ENCODE peak calls at places on chromosomes 16 and 17, in ten cellular contexts. One of them, this sample, is unnamed.

GRCh38 chr16:87017388-87018012 is 299.7 kb downstream of the C16orf95 start:
- DNase-seq in progenitor cell of endocrine pancreas: no peak
- DNase-seq in GM03348: peak
- DNase-seq in neural progenitor cell: peak
- DNase-seq in NCI-H1417: no peak
- DNase-seq in ELR: peak
- DNase-seq in AG08395: peak
- DNase-seq in stimulated activated CD4-positive, alpha-beta T cell treated with anti-CD3 and anti-CD28 coated beads, TNF-alpha, amount 100 ng/mL, for 24 hours: no peak
- DNase-seq in HT1080: peak
- DNase-seq in right lobe of liver: peak
- DNase-seq in this sample: no peak

GRCh38 chr16:22161999-22162657 is at the start of gene SDR42E2:
- DNase-seq in progenitor cell of endocrine pancreas: peak
- DNase-seq in GM03348: no peak
- DNase-seq in neural progenitor cell: peak
- DNase-seq in NCI-H1417: peak
- DNase-seq in ELR: no peak
- DNase-seq in AG08395: no peak
- DNase-seq in stimulated activated CD4-positive, alpha-beta T cell treated with anti-CD3 and anti-CD28 coated beads, TNF-alpha, amount 100 ng/mL, for 24 hours: peak
- DNase-seq in HT1080: no peak
- DNase-seq in right lobe of liver: no peak
- DNase-seq in this sample: no peak

GRCh38 chr17:142102-142661 is 4.8 kb downstream of the SCGB1C2 start:
- DNase-seq in progenitor cell of endocrine pancreas: peak
- DNase-seq in GM03348: peak
- DNase-seq in neural progenitor cell: no peak
- DNase-seq in NCI-H1417: no peak
- DNase-seq in ELR: peak
- DNase-seq in AG08395: peak
- DNase-seq in stimulated activated CD4-positive, alpha-beta T cell treated with anti-CD3 and anti-CD28 coated beads, TNF-alpha, amount 100 ng/mL, for 24 hours: no peak
- DNase-seq in HT1080: no peak
- DNase-seq in right lobe of liver: peak
- DNase-seq in this sample: peak

GRCh38 chr17:35094902-35095301 is 24.8 kb downstream of the RAD51D start:
- DNase-seq in progenitor cell of endocrine pancreas: no peak
- DNase-seq in GM03348: peak
- DNase-seq in neural progenitor cell: no peak
- DNase-seq in NCI-H1417: no peak
- DNase-seq in ELR: peak
- DNase-seq in AG08395: peak
- DNase-seq in stimulated activated CD4-positive, alpha-beta T cell treated with anti-CD3 and anti-CD28 coated beads, TNF-alpha, amount 100 ng/mL, for 24 hours: no peak
- DNase-seq in HT1080: peak
- DNase-seq in right lobe of liver: no peak
- DNase-seq in this sample: no peak

GRCh38 chr16:78102865-78103264 is 3.4 kb downstream of the WWOX start:
- DNase-seq in progenitor cell of endocrine pancreas: no peak
- DNase-seq in GM03348: no peak
- DNase-seq in neural progenitor cell: no peak
- DNase-seq in NCI-H1417: no peak
- DNase-seq in ELR: no peak
- DNase-seq in AG08395: no peak
- DNase-seq in stimulated activated CD4-positive, alpha-beta T cell treated with anti-CD3 and anti-CD28 coated beads, TNF-alpha, amount 100 ng/mL, for 24 hours: no peak
- DNase-seq in HT1080: no peak
- DNase-seq in right lobe of liver: no peak
- DNase-seq in this sample: no peak

GRCh38 chr17:69638516-69638915 is 224.0 kb downstream of the MAP2K6 start:
- DNase-seq in progenitor cell of endocrine pancreas: no peak
- DNase-seq in GM03348: no peak
- DNase-seq in neural progenitor cell: no peak
- DNase-seq in NCI-H1417: no peak
- DNase-seq in ELR: peak
- DNase-seq in AG08395: no peak
- DNase-seq in stimulated activated CD4-positive, alpha-beta T cell treated with anti-CD3 and anti-CD28 coated beads, TNF-alpha, amount 100 ng/mL, for 24 hours: no peak
- DNase-seq in HT1080: no peak
- DNase-seq in right lobe of liver: no peak
- DNase-seq in this sample: no peak

GRCh38 chr16:47920709-47921108 is 235.1 kb downstream of the ABCC12 start:
- DNase-seq in progenitor cell of endocrine pancreas: no peak
- DNase-seq in GM03348: no peak
- DNase-seq in neural progenitor cell: no peak
- DNase-seq in NCI-H1417: no peak
- DNase-seq in ELR: no peak
- DNase-seq in AG08395: no peak
- DNase-seq in stimulated activated CD4-positive, alpha-beta T cell treated with anti-CD3 and anti-CD28 coated beads, TNF-alpha, amount 100 ng/mL, for 24 hours: no peak
- DNase-seq in HT1080: no peak
- DNase-seq in right lobe of liver: no peak
- DNase-seq in this sample: no peak

GRCh38 chr17:75517277-75517865 is 1.0 kb downstream of the TSEN54 start:
- DNase-seq in progenitor cell of endocrine pancreas: no peak
- DNase-seq in GM03348: no peak
- DNase-seq in neural progenitor cell: peak
- DNase-seq in NCI-H1417: no peak
- DNase-seq in ELR: peak
- DNase-seq in AG08395: no peak
- DNase-seq in stimulated activated CD4-positive, alpha-beta T cell treated with anti-CD3 and anti-CD28 coated beads, TNF-alpha, amount 100 ng/mL, for 24 hours: no peak
- DNase-seq in HT1080: no peak
- DNase-seq in right lobe of liver: no peak
- DNase-seq in this sample: no peak

GRCh38 chr16:9169094-9169493 is 77.7 kb downstream of the HAPSTR1 start:
- DNase-seq in progenitor cell of endocrine pancreas: no peak
- DNase-seq in GM03348: no peak
- DNase-seq in neural progenitor cell: no peak
- DNase-seq in NCI-H1417: no peak
- DNase-seq in ELR: no peak
- DNase-seq in AG08395: no peak
- DNase-seq in stimulated activated CD4-positive, alpha-beta T cell treated with anti-CD3 and anti-CD28 coated beads, TNF-alpha, amount 100 ng/mL, for 24 hours: no peak
- DNase-seq in HT1080: no peak
- DNase-seq in right lobe of liver: no peak
- DNase-seq in this sample: no peak

GRCh38 chr16:78198299-78198698 is 98.8 kb downstream of the WWOX start:
- DNase-seq in progenitor cell of endocrine pancreas: no peak
- DNase-seq in GM03348: no peak
- DNase-seq in neural progenitor cell: no peak
- DNase-seq in NCI-H1417: no peak
- DNase-seq in ELR: no peak
- DNase-seq in AG08395: no peak
- DNase-seq in stimulated activated CD4-positive, alpha-beta T cell treated with anti-CD3 and anti-CD28 coated beads, TNF-alpha, amount 100 ng/mL, for 24 hours: no peak
- DNase-seq in HT1080: no peak
- DNase-seq in right lobe of liver: no peak
- DNase-seq in this sample: no peak

This sample was measured in adrenal gland.